ENCODE peak calls at places on chromosome 18, in six cellular contexts. J, D, G, L, P and M are unnamed samples.

GRCh38 chr18:41674466-41674865 is 280.6 kb upstream of the PIK3C3 start:
- DNase-seq in D (no peak), L (no peak), P (no peak), J (no peak), G (no peak), M (no peak)

GRCh38 chr18:53153281-53153680 is 813.3 kb downstream of the DCC start:
- DNase-seq in P (peak), G (peak), J (no peak), L (no peak), D (peak), M (no peak)

GRCh38 chr18:79493211-79493800 is 97.6 kb downstream of the NFATC1 start:
- DNase-seq in P (no peak), D (peak), L (no peak), J (no peak), G (peak), M (no peak)

GRCh38 chr18:11070593-11070992 is 78.8 kb downstream of the PIEZO2 start:
- DNase-seq in J (no peak), G (no peak), D (no peak), L (no peak), P (no peak), M (no peak)

GRCh38 chr18:79784965-79785770 is 12.6 kb upstream of the KCNG2 start:
- DNase-seq in P (no peak), D (peak), G (no peak), L (no peak), J (no peak), M (peak)

GRCh38 chr18:75089748-75090327 is 119.1 kb downstream of the PTGR3 start:
- DNase-seq in L (no peak), J (no peak), D (peak), P (no peak), G (no peak), M (no peak)

GRCh38 chr18:11074879-11075278 is 74.5 kb downstream of the PIEZO2 start:
- DNase-seq in G (no peak), L (no peak), J (no peak), P (no peak), D (no peak), M (no peak)

GRCh38 chr18:13797157-13797611 is 26.8 kb upstream of the MC5R start:
- DNase-seq in L (peak), P (no peak), D (no peak), G (no peak), J (no peak), M (no peak)

GRCh38 chr18:321839-322467 is 54.1 kb upstream of the THOC1 start:
- DNase-seq in J (no peak), G (no peak), D (no peak), P (no peak), L (no peak), M (no peak)

GRCh38 chr18:76546282-76546572 is 51.2 kb upstream of the ZNF516 start:
- DNase-seq in D (no peak), G (no peak), P (no peak), J (peak), L (no peak), M (no peak)

GRCh38 chr18:39871976-39872375 is 2083.1 kb upstream of the PIK3C3 start:
- DNase-seq in G (no peak), L (no peak), D (no peak), P (no peak), J (no peak), M (no peak)

GRCh38 chr18:52636536-52636935 is 296.5 kb downstream of the DCC start:
- DNase-seq in G (peak), J (no peak), P (no peak), D (no peak), L (no peak), M (no peak)

GRCh38 chr18:33495278-33495677 is 54.8 kb upstream of the CCDC178 start:
- DNase-seq in J (peak), D (peak), L (no peak), G (no peak), P (peak), M (peak)

GRCh38 chr18:41820784-41821183 is 134.2 kb upstream of the PIK3C3 start:
- DNase-seq in D (no peak), G (no peak), J (no peak), L (no peak), P (no peak), M (no peak)

GRCh38 chr18:25326231-25327042 is 25.5 kb downstream of the ZNF521 start:
- DNase-seq in D (no peak), G (no peak), L (no peak), J (peak), P (no peak), M (no peak)

DNA sequence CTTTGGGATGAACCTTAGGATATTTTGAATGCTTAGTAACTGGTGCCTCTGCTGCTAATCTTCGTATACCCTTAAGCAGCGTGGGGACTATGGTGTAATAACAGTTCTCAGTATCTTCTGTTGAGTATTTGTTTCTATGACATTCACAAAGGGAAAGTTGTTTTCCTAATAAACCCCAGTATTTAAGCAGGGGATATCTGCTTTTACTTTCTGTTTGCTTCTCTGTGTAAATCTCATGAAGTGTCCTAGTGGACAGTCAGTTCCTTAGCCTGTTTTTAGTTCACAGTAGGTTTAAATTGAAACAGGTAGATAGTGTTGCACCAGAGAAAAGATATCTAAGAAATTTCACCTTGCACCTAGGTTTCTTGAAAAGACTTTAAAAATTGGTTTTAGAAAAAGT is 14.9 kb downstream of the KIAA1328 start:
- DNase-seq in L (no peak), D (no peak), G (no peak), J (no peak), P (no peak), M (no peak)
- H3K4me3 ChIP-seq in L (no peak), D (no peak), G (no peak), J (no peak), P (no peak), M (no peak)

GRCh38 chr18:23485386-23485785 is 17.9 kb upstream of the RMC1 start:
- DNase-seq in G (no peak), D (no peak), J (no peak), L (no peak), P (no peak), M (no peak)

GRCh38 chr18:23487738-23488625 is 15.3 kb upstream of the RMC1 start:
- DNase-seq in G (no peak), P (no peak), D (no peak), L (no peak), J (peak), M (no peak)

GRCh38 chr18:23479829-23480505 is 23.3 kb upstream of the RMC1 start:
- DNase-seq in G (no peak), J (no peak), D (no peak), L (no peak), P (no peak), M (no peak)

GRCh38 chr18:23484783-23485182 is 18.5 kb upstream of the RMC1 start:
- DNase-seq in D (no peak), L (no peak), P (no peak), G (no peak), J (no peak), M (no peak)
- H3K4me3 ChIP-seq in D (no peak), L (no peak), P (no peak), G (no peak), J (no peak), M (no peak)

GRCh38 chr18:23967321-23968089 is 47.0 kb upstream of the TTC39C start:
- DNase-seq in J (no peak), G (peak), D (no peak), L (no peak), P (no peak), M (no peak)
- H3K4me3 ChIP-seq in J (no peak), G (no peak), D (no peak), L (no peak), P (no peak), M (no peak)

DNA sequence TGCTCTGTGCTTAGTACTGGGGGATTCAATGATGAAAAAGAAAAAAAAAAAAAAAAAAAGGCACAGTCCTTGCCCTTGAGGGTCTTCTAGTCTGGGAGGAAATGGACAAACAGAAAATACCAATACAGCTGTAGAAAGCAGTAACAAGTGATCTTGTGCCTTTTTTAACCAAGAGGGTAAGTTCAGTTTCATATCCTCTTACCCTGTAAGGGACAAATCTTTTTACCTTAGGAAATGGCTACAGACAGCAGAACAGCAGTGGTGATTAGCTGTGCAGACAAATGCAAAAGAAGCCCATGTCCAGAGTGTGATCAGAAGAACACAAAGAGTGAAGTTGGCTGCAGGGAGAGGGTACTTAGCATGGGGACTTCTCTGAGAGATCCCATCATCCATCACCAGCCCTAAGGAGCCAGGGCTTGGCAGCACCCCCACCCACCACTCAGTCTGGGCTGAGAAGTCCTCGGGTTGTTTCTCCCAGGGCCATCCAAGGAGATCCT is 102.9 kb downstream of the ALPK2 start:
- DNase-seq in L (no peak), D (no peak), G (no peak), J (no peak), P (no peak), M (no peak)
- H3K4me3 ChIP-seq in L (no peak), D (no peak), G (no peak), J (no peak), P (no peak), M (no peak)

GRCh38 chr18:44697315-44697714 is 16.6 kb downstream of the SETBP1 start:
- DNase-seq in J (no peak), L (no peak), D (no peak), G (no peak), P (no peak), M (no peak)
- H3K4me3 ChIP-seq in J (no peak), L (no peak), D (no peak), G (no peak), P (no peak), M (no peak)

GRCh38 chr18:56652802-56653201 is 1.6 kb downstream of the WDR7 start:
- DNase-seq in J (no peak), D (no peak), L (no peak), P (no peak), G (no peak), M (no peak)
- H3K4me3 ChIP-seq in J (no peak), D (no peak), L (peak), P (no peak), G (no peak), M (no peak)

GRCh38 chr18:3217930-3218647 is 1.7 kb downstream of the MYOM1 start:
- DNase-seq in J (peak), D (peak), P (no peak), G (no peak), L (peak), M (no peak)
- H3K4me3 ChIP-seq in J (no peak), D (no peak), P (no peak), G (no peak), L (no peak), M (no peak)

GRCh38 chr18:24214144-24214543 is 75.3 kb downstream of the CABYR start:
- DNase-seq in D (peak), G (no peak), J (no peak), P (peak), L (no peak), M (no peak)

GRCh38 chr18:24209558-24209957 is 70.7 kb downstream of the CABYR start:
- DNase-seq in P (no peak), D (no peak), G (no peak), J (no peak), L (peak), M (no peak)

GRCh38 chr18:24212939-24213338 is 74.1 kb downstream of the CABYR start:
- DNase-seq in G (no peak), L (peak), J (peak), D (no peak), P (no peak), M (peak)

GRCh38 chr18:24219561-24220317 is 80.9 kb downstream of the CABYR start:
- DNase-seq in G (no peak), D (no peak), L (no peak), P (no peak), J (no peak), M (no peak)

DNA sequence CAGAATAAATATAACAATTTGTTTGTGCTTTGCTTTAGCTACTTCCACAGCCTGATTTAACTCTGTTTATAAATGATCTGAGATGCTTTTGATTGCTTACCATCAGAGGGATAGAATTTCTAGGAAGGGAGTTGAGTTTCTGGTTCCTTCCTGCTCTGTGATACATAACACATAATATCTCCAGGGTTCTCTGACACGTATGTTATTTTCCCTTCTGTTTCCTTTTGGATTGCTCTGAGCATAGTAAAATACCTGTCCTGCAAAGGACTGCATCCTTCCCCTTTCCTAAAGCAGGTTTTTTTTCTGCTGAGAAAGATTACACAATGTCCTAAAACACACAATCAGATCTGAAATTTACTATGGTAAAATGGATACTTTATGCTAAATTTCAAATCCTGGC is 76.1 kb downstream of the CABYR start:
- DNase-seq in J (no peak), P (no peak), D (no peak), L (no peak), G (no peak), M (no peak)
- H3K4me3 ChIP-seq in J (no peak), P (no peak), D (no peak), L (no peak), G (no peak), M (no peak)

DNA sequence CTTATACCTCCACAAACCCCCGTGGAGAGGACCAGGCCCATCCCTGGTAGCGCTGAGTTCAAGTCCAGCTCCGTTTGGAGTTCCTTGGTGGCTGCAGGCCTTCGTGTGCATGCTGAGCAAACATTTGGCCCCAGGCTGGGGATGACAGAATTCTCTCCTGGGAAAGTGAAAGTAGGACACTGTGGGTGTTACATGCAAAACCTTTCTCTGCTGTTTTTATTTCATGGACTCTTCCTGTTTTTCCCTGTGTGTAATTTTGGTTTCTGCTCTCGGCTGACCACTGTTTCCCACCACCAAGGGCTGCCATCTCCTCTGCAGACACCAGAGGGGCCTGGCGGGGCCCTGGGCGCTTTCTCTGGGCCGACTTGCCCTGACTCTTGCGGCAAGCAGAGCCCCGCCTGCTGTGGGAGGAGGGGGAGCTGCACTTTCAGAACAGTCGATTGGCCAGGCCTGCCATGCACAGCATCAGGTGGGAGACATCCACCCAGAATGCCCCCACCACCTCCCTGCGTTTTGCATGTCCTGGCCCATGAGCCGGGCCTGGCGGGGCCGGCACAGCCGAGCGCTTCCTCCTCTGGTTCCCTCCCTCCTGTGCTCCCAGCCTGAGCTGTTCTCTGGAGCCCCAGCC is 102.4 kb downstream of the CABLES1 start:
- DNase-seq in J (peak), G (peak), L (no peak), P (peak), D (peak), M (no peak)
- H3K4me3 ChIP-seq in J (no peak), G (no peak), L (no peak), P (no peak), D (no peak), M (no peak)